ENCODE peak calls at places on chromosomes 13 and 19, in nine cellular contexts. L is natural killer cell; V is spleen; R is left lung; F is cardiac muscle cell; B is thoracic aorta; P is Peyer's patch; A is A673; K is CD4-positive, alpha-beta T cell. S is an unnamed sample.

GRCh38 chr19:29680447-29680846 is 15.2 kb downstream of the PLEKHF1 start:
- DNase-seq in L (peak; percentile 85), V (peak; percentile 97), R (peak; percentile 73), F (no peak), B (no peak), P (peak; percentile 95), A (no peak), K (peak; percentile 77), S (peak; percentile 67)

GRCh38 chr19:54336893-54337857 is 1.8 kb downstream of the LILRA4 start:
- DNase-seq in L (no peak), V (no peak), R (no peak), F (no peak), B (no peak), P (peak; percentile 30), A (no peak), K (no peak), S (no peak)

GRCh38 chr19:18593367-18594095 is 4.9 kb downstream of the REX1BD start:
- DNase-seq in L (no peak), V (no peak), R (no peak), F (no peak), B (no peak), P (no peak), A (no peak), K (no peak), S (no peak)

GRCh38 chr19:6056282-6056741 is 54.0 kb downstream of the RFX2 start:
- DNase-seq in L (peak; percentile 13), V (no peak), R (no peak), F (no peak), B (no peak), P (peak; percentile 72), A (no peak), K (no peak), S (no peak)

GRCh38 chr13:47680752-47681151 is 320.3 kb downstream of the SUCLA2 start:
- DNase-seq in L (no peak), V (no peak), R (no peak), F (peak; percentile 46), B (no peak), P (no peak), A (no peak), K (no peak), S (no peak)

GRCh38 chr13:41388143-41388881 is 69.0 kb upstream of the RGCC start:
- DNase-seq in L (no peak), V (no peak), R (no peak), F (no peak), B (no peak), P (no peak), A (no peak), K (no peak), S (no peak)

GRCh38 chr13:87129602-87130300 is 541.4 kb upstream of the SLITRK5 start:
- DNase-seq in L (no peak), V (no peak), R (no peak), F (peak; percentile 13), B (no peak), P (no peak), A (no peak), K (no peak), S (no peak)

GRCh38 chr13:95858286-95859075 is 181.5 kb downstream of the DNAJC3 start:
- DNase-seq in L (no peak), V (no peak), R (no peak), F (peak; percentile 85), B (no peak), P (no peak), A (no peak), K (no peak), S (no peak)

GRCh38 chr19:10870955-10871603 is at the start of gene CARM1:
- DNase-seq in L (peak; percentile 99), V (peak; percentile 100), R (peak; percentile 100), F (peak; percentile 100), B (peak; percentile 98), P (peak; percentile 100), A (peak; percentile 98), K (peak; percentile 99), S (peak; percentile 99)

GRCh38 chr19:10870501-10870954 is 825 bp upstream of the CARM1 start:
- DNase-seq in L (no peak), V (no peak), R (no peak), F (no peak), B (no peak), P (no peak), A (no peak), K (no peak), S (no peak)

GRCh38 chr19:10874019-10874418 is 2.7 kb downstream of the CARM1 start:
- DNase-seq in L (no peak), V (no peak), R (no peak), F (no peak), B (no peak), P (peak; percentile 62), A (no peak), K (no peak), S (no peak)

GRCh38 chr19:10872551-10873107 is 1.3 kb downstream of the CARM1 start:
- DNase-seq in L (no peak), V (no peak), R (no peak), F (no peak), B (no peak), P (no peak), A (peak; percentile 39), K (no peak), S (no peak)

DNA sequence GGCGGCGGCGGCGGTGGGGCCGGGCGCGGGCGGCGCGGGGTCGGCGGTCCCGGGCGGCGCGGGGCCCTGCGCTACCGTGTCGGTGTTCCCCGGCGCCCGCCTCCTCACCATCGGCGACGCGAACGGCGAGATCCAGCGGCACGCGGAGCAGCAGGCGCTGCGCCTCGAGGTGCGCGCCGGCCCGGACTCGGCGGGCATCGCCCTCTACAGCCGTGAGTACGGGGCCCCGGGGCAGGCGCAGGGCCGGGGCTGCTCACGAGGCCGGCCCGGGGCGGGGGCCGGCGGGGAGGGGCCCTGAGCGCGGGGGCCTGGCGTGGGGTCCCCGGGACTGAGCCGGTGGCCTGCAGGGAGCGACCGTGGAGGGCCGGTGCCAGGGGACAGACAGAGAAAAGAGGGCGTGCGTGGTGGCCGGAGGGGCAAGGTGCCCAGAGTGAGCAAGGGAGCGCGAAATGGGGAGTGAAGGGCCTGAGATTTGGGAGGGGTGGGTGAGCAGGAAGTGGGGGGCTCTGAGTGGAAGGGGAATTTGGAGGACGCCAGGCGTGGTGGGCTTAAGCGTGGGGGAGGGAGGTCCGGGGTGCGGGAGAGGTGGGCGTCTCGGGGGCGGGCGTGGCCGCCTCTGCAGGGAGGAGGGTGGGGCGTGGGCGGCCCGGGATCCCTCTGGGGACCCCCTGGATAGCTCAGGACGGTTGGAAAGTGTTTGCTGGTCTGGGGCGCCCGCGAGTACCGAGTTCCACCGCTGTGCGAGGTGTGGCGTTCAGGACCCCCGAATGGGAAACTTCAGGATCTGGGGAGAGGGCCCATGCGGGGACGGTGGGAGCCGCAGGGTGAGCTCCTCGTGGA is 578 bp downstream of the CARM1 start:
- DNase-seq in L (peak; percentile 25), V (peak; percentile 94), R (peak; percentile 55), F (peak; percentile 21), B (no peak), P (peak; percentile 65), A (peak; percentile 65), K (peak; percentile 15), S (no peak)
- TF ChIP-seq CTCF in L (no peak), V (no peak), R (no peak), F (peak; percentile 5), B (peak; percentile 45), P (peak; percentile 46), A (peak; percentile 26), K (no peak), S (no peak)

DNA sequence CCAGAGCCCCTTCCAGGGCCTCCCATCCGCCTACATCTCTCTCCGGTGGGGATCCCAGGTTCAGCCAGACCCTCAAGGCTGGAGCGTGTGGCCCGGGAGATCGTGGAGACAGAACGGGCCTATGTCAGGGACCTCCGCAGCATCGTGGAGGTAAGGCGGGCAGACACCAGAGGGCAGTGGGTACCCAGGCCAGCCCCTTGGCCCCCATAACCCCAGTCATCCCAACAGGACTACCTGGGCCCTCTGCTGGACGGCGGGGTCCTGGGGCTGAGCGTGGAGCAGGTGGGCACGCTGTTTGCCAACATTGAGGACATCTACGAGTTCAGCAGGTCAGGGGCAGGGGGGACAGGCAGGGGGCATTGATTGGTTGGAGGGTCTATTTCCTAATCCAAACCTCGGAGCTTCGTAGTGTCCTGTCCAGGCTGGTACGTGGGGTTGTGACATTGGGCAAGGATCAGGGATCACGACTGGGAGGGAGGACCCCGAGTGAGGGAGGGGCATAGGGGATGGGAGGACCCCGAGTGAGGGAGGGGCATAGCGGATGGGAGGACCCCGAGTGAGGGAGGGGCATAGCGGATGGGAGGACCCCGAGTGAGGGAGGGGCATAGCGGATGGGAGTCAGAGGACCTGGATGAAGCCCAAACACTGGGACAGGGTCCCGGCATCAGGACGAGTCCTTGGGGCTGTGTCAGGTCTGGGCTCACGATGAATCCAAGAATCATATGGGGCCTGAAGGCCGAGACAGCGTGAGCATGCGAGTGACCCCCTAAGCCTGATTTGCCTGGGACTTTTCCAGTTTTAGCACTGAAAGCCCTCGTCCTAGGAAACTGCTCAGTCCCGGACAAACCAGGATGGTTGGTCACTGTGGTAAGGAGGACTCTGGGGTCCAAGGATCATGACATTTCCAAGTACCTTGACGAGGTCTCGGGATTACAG is 2.9 kb downstream of the PLEKHG2 start:
- DNase-seq in L (no peak), V (no peak), R (no peak), F (no peak), B (no peak), P (no peak), A (no peak), K (no peak), S (no peak)
- TF ChIP-seq CTCF in L (no peak), V (no peak), R (no peak), F (peak; percentile 5), B (no peak), P (no peak), A (no peak), K (no peak), S (no peak)

GRCh38 chr13:75691183-75691582 is 55.1 kb downstream of the LMO7 start:
- DNase-seq in L (no peak), V (no peak), R (no peak), F (no peak), B (no peak), P (no peak), A (no peak), K (no peak), S (no peak)

GRCh38 chr13:75693227-75693626 is 57.1 kb downstream of the LMO7 start:
- DNase-seq in L (no peak), V (no peak), R (no peak), F (no peak), B (no peak), P (no peak), A (no peak), K (no peak), S (no peak)

GRCh38 chr13:75699062-75699461 is 62.9 kb downstream of the LMO7 start:
- DNase-seq in L (no peak), V (no peak), R (no peak), F (no peak), B (no peak), P (no peak), A (no peak), K (no peak), S (no peak)

GRCh38 chr13:75689686-75690085 is 53.6 kb downstream of the LMO7 start:
- DNase-seq in L (no peak), V (no peak), R (no peak), F (no peak), B (no peak), P (no peak), A (no peak), K (no peak), S (no peak)

DNA sequence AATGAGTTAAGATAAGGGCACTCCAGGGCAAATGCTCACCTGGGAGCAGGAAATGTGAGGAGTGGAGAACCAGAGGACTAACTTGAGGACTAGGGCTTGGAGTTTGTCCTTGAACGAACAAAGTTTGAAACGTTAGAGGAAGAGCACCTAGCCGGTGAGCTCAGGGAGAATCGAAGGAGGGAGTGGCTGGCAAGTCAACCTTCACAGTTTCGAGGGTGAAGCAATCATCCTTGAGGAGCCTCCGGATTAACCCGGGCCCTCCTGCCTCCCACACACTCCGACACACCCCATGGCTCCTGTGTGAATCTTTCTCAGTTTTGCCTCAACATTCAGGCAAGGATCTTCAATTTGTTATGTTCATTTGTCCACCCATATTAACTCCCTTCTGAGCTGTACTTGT is 58.6 kb downstream of the LMO7 start:
- DNase-seq in L (no peak), V (no peak), R (peak; percentile 36), F (no peak), B (no peak), P (no peak), A (no peak), K (no peak), S (no peak)
- TF ChIP-seq CTCF in L (no peak), V (no peak), R (no peak), F (no peak), B (no peak), P (no peak), A (no peak), K (no peak), S (no peak)

GRCh38 chr13:112392719-112393118 is 16.6 kb downstream of the SPACA7 start:
- DNase-seq in L (no peak), V (no peak), R (no peak), F (no peak), B (no peak), P (no peak), A (peak; percentile 6), K (no peak), S (no peak)
- TF ChIP-seq CTCF in L (no peak), V (no peak), R (no peak), F (no peak), B (no peak), P (no peak), A (peak; percentile 43), K (no peak), S (no peak)